ENCODE peak calls at places on chromosomes 11 and 22, in four cellular contexts. One of them, this sample, is unnamed.

GRCh38 chr11:116605543-116605942 is 167.2 kb downstream of the BUD13 start:
- DNase-seq in stimulated activated CD4-positive, alpha-beta T cell treated with anti-CD3 and anti-CD28 coated beads, Interleukin-15, amount 100 ng/mL, for 1 hour: no peak
- DNase-seq in K562: peak
- DNase-seq in activated T-helper 9 cell treated with anti-CD3 and anti-CD28 coated beads, Interleukin-2, amount 50 U/mL, for 16 hours: no peak
- DNase-seq in this sample: peak

GRCh38 chr22:29284196-29284595 is 16.1 kb downstream of the EWSR1 start:
- DNase-seq in activated T-helper 9 cell treated with anti-CD3 and anti-CD28 coated beads, Interleukin-2, amount 50 U/mL, for 16 hours: no peak
- DNase-seq in K562: no peak
- DNase-seq in stimulated activated CD4-positive, alpha-beta T cell treated with anti-CD3 and anti-CD28 coated beads, Interleukin-15, amount 100 ng/mL, for 1 hour: no peak
- DNase-seq in this sample: no peak

GRCh38 chr22:36860821-36861659 is at the start of gene NCF4:
- DNase-seq in K562: no peak
- DNase-seq in stimulated activated CD4-positive, alpha-beta T cell treated with anti-CD3 and anti-CD28 coated beads, Interleukin-15, amount 100 ng/mL, for 1 hour: peak
- DNase-seq in activated T-helper 9 cell treated with anti-CD3 and anti-CD28 coated beads, Interleukin-2, amount 50 U/mL, for 16 hours: peak
- DNase-seq in this sample: no peak

GRCh38 chr11:7965386-7965785 is at the start of gene NLRP10:
- DNase-seq in K562: no peak
- DNase-seq in activated T-helper 9 cell treated with anti-CD3 and anti-CD28 coated beads, Interleukin-2, amount 50 U/mL, for 16 hours: no peak
- DNase-seq in stimulated activated CD4-positive, alpha-beta T cell treated with anti-CD3 and anti-CD28 coated beads, Interleukin-15, amount 100 ng/mL, for 1 hour: no peak
- DNase-seq in this sample: no peak

GRCh38 chr11:48063424-48063978 is 83.1 kb downstream of the PTPRJ start:
- DNase-seq in K562: no peak
- DNase-seq in stimulated activated CD4-positive, alpha-beta T cell treated with anti-CD3 and anti-CD28 coated beads, Interleukin-15, amount 100 ng/mL, for 1 hour: no peak
- DNase-seq in activated T-helper 9 cell treated with anti-CD3 and anti-CD28 coated beads, Interleukin-2, amount 50 U/mL, for 16 hours: no peak
- DNase-seq in this sample: no peak

GRCh38 chr11:45927332-45927683 is 4.9 kb downstream of the LARGE2 start:
- DNase-seq in stimulated activated CD4-positive, alpha-beta T cell treated with anti-CD3 and anti-CD28 coated beads, Interleukin-15, amount 100 ng/mL, for 1 hour: no peak
- DNase-seq in activated T-helper 9 cell treated with anti-CD3 and anti-CD28 coated beads, Interleukin-2, amount 50 U/mL, for 16 hours: no peak
- DNase-seq in K562: no peak
- DNase-seq in this sample: no peak

GRCh38 chr11:69899957-69900821 is 81.0 kb upstream of the FGF3 start:
- DNase-seq in K562: peak
- DNase-seq in stimulated activated CD4-positive, alpha-beta T cell treated with anti-CD3 and anti-CD28 coated beads, Interleukin-15, amount 100 ng/mL, for 1 hour: no peak
- DNase-seq in activated T-helper 9 cell treated with anti-CD3 and anti-CD28 coated beads, Interleukin-2, amount 50 U/mL, for 16 hours: no peak
- DNase-seq in this sample: peak

GRCh38 chr11:117613521-117613920 is 183.5 kb downstream of the DSCAML1 start:
- DNase-seq in activated T-helper 9 cell treated with anti-CD3 and anti-CD28 coated beads, Interleukin-2, amount 50 U/mL, for 16 hours: no peak
- DNase-seq in stimulated activated CD4-positive, alpha-beta T cell treated with anti-CD3 and anti-CD28 coated beads, Interleukin-15, amount 100 ng/mL, for 1 hour: no peak
- DNase-seq in K562: no peak
- DNase-seq in this sample: no peak

GRCh38 chr22:17710023-17710422 is 64.2 kb downstream of the BID start:
- DNase-seq in K562: no peak
- DNase-seq in activated T-helper 9 cell treated with anti-CD3 and anti-CD28 coated beads, Interleukin-2, amount 50 U/mL, for 16 hours: no peak
- DNase-seq in stimulated activated CD4-positive, alpha-beta T cell treated with anti-CD3 and anti-CD28 coated beads, Interleukin-15, amount 100 ng/mL, for 1 hour: no peak
- DNase-seq in this sample: no peak

GRCh38 chr11:88175004-88175706 is at the start of gene RAB38:
- DNase-seq in activated T-helper 9 cell treated with anti-CD3 and anti-CD28 coated beads, Interleukin-2, amount 50 U/mL, for 16 hours: peak
- DNase-seq in stimulated activated CD4-positive, alpha-beta T cell treated with anti-CD3 and anti-CD28 coated beads, Interleukin-15, amount 100 ng/mL, for 1 hour: no peak
- DNase-seq in K562: peak
- DNase-seq in this sample: no peak

GRCh38 chr11:13889566-13890214 is 72.8 kb upstream of the SPON1 start:
- DNase-seq in activated T-helper 9 cell treated with anti-CD3 and anti-CD28 coated beads, Interleukin-2, amount 50 U/mL, for 16 hours: no peak
- DNase-seq in K562: no peak
- DNase-seq in stimulated activated CD4-positive, alpha-beta T cell treated with anti-CD3 and anti-CD28 coated beads, Interleukin-15, amount 100 ng/mL, for 1 hour: no peak
- DNase-seq in this sample: no peak

GRCh38 chr11:76253416-76253815 is 47.1 kb upstream of the WNT11 start:
- DNase-seq in K562: no peak
- DNase-seq in activated T-helper 9 cell treated with anti-CD3 and anti-CD28 coated beads, Interleukin-2, amount 50 U/mL, for 16 hours: no peak
- DNase-seq in stimulated activated CD4-positive, alpha-beta T cell treated with anti-CD3 and anti-CD28 coated beads, Interleukin-15, amount 100 ng/mL, for 1 hour: no peak
- DNase-seq in this sample: no peak

GRCh38 chr11:34454308-34455032 is 15.7 kb downstream of the CAT start:
- DNase-seq in stimulated activated CD4-positive, alpha-beta T cell treated with anti-CD3 and anti-CD28 coated beads, Interleukin-15, amount 100 ng/mL, for 1 hour: no peak
- DNase-seq in activated T-helper 9 cell treated with anti-CD3 and anti-CD28 coated beads, Interleukin-2, amount 50 U/mL, for 16 hours: no peak
- DNase-seq in K562: no peak
- DNase-seq in this sample: no peak

GRCh38 chr22:37259540-37260029 is 15.5 kb upstream of the RAC2 start:
- DNase-seq in activated T-helper 9 cell treated with anti-CD3 and anti-CD28 coated beads, Interleukin-2, amount 50 U/mL, for 16 hours: no peak
- DNase-seq in stimulated activated CD4-positive, alpha-beta T cell treated with anti-CD3 and anti-CD28 coated beads, Interleukin-15, amount 100 ng/mL, for 1 hour: no peak
- DNase-seq in K562: peak
- DNase-seq in this sample: no peak

GRCh38 chr11:58392741-58393140 is 13.9 kb downstream of the OR5B3 start:
- DNase-seq in activated T-helper 9 cell treated with anti-CD3 and anti-CD28 coated beads, Interleukin-2, amount 50 U/mL, for 16 hours: no peak
- DNase-seq in K562: no peak
- DNase-seq in stimulated activated CD4-positive, alpha-beta T cell treated with anti-CD3 and anti-CD28 coated beads, Interleukin-15, amount 100 ng/mL, for 1 hour: no peak
- DNase-seq in this sample: no peak

GRCh38 chr11:16117989-16118810 is 238.1 kb downstream of the SOX6 start:
- DNase-seq in K562: no peak
- DNase-seq in stimulated activated CD4-positive, alpha-beta T cell treated with anti-CD3 and anti-CD28 coated beads, Interleukin-15, amount 100 ng/mL, for 1 hour: no peak
- DNase-seq in activated T-helper 9 cell treated with anti-CD3 and anti-CD28 coated beads, Interleukin-2, amount 50 U/mL, for 16 hours: no peak
- DNase-seq in this sample: no peak

GRCh38 chr11:95283653-95284052 is 52.7 kb upstream of the SESN3 start:
- DNase-seq in activated T-helper 9 cell treated with anti-CD3 and anti-CD28 coated beads, Interleukin-2, amount 50 U/mL, for 16 hours: no peak
- DNase-seq in stimulated activated CD4-positive, alpha-beta T cell treated with anti-CD3 and anti-CD28 coated beads, Interleukin-15, amount 100 ng/mL, for 1 hour: no peak
- DNase-seq in K562: no peak
- DNase-seq in this sample: no peak

GRCh38 chr11:1471736-1472135 is 14.8 kb downstream of the MOB2 start:
- DNase-seq in stimulated activated CD4-positive, alpha-beta T cell treated with anti-CD3 and anti-CD28 coated beads, Interleukin-15, amount 100 ng/mL, for 1 hour: no peak
- DNase-seq in K562: no peak
- DNase-seq in activated T-helper 9 cell treated with anti-CD3 and anti-CD28 coated beads, Interleukin-2, amount 50 U/mL, for 16 hours: no peak
- DNase-seq in this sample: no peak

GRCh38 chr11:118180300-118180703 is 3.9 kb upstream of the SCN2B start:
- DNase-seq in stimulated activated CD4-positive, alpha-beta T cell treated with anti-CD3 and anti-CD28 coated beads, Interleukin-15, amount 100 ng/mL, for 1 hour: no peak
- DNase-seq in K562: no peak
- DNase-seq in activated T-helper 9 cell treated with anti-CD3 and anti-CD28 coated beads, Interleukin-2, amount 50 U/mL, for 16 hours: no peak
- DNase-seq in this sample: no peak

GRCh38 chr22:36329217-36330078 is 58.3 kb downstream of the MYH9 start:
- DNase-seq in activated T-helper 9 cell treated with anti-CD3 and anti-CD28 coated beads, Interleukin-2, amount 50 U/mL, for 16 hours: peak
- DNase-seq in K562: peak
- DNase-seq in stimulated activated CD4-positive, alpha-beta T cell treated with anti-CD3 and anti-CD28 coated beads, Interleukin-15, amount 100 ng/mL, for 1 hour: peak
- DNase-seq in this sample: no peak

GRCh38 chr22:49763696-49764095 is 64.0 kb downstream of the BRD1 start:
- DNase-seq in stimulated activated CD4-positive, alpha-beta T cell treated with anti-CD3 and anti-CD28 coated beads, Interleukin-15, amount 100 ng/mL, for 1 hour: no peak
- DNase-seq in K562: no peak
- DNase-seq in activated T-helper 9 cell treated with anti-CD3 and anti-CD28 coated beads, Interleukin-2, amount 50 U/mL, for 16 hours: no peak
- DNase-seq in this sample: no peak

GRCh38 chr11:7673724-7674434 is 579 bp upstream of the CYB5R2 start:
- DNase-seq in stimulated activated CD4-positive, alpha-beta T cell treated with anti-CD3 and anti-CD28 coated beads, Interleukin-15, amount 100 ng/mL, for 1 hour: no peak
- DNase-seq in activated T-helper 9 cell treated with anti-CD3 and anti-CD28 coated beads, Interleukin-2, amount 50 U/mL, for 16 hours: no peak
- DNase-seq in K562: peak
- DNase-seq in this sample: peak

GRCh38 chr11:118605116-118605867 is 2.1 kb upstream of the PHLDB1 start:
- DNase-seq in stimulated activated CD4-positive, alpha-beta T cell treated with anti-CD3 and anti-CD28 coated beads, Interleukin-15, amount 100 ng/mL, for 1 hour: no peak
- DNase-seq in K562: peak
- DNase-seq in activated T-helper 9 cell treated with anti-CD3 and anti-CD28 coated beads, Interleukin-2, amount 50 U/mL, for 16 hours: no peak
- DNase-seq in this sample: no peak

GRCh38 chr11:47057374-47057773 is 119.3 kb downstream of the ARFGAP2 start:
- DNase-seq in K562: no peak
- DNase-seq in activated T-helper 9 cell treated with anti-CD3 and anti-CD28 coated beads, Interleukin-2, amount 50 U/mL, for 16 hours: no peak
- DNase-seq in stimulated activated CD4-positive, alpha-beta T cell treated with anti-CD3 and anti-CD28 coated beads, Interleukin-15, amount 100 ng/mL, for 1 hour: no peak
- DNase-seq in this sample: no peak

GRCh38 chr11:45948341-45948740 is 25.9 kb downstream of the LARGE2 start:
- DNase-seq in K562: no peak
- DNase-seq in stimulated activated CD4-positive, alpha-beta T cell treated with anti-CD3 and anti-CD28 coated beads, Interleukin-15, amount 100 ng/mL, for 1 hour: no peak
- DNase-seq in activated T-helper 9 cell treated with anti-CD3 and anti-CD28 coated beads, Interleukin-2, amount 50 U/mL, for 16 hours: no peak
- DNase-seq in this sample: no peak

GRCh38 chr11:66192181-66192888 is 76.1 kb upstream of the RAB1B start:
- DNase-seq in activated T-helper 9 cell treated with anti-CD3 and anti-CD28 coated beads, Interleukin-2, amount 50 U/mL, for 16 hours: no peak
- DNase-seq in K562: no peak
- DNase-seq in stimulated activated CD4-positive, alpha-beta T cell treated with anti-CD3 and anti-CD28 coated beads, Interleukin-15, amount 100 ng/mL, for 1 hour: no peak
- DNase-seq in this sample: no peak

GRCh38 chr11:57513911-57514537 is 1.5 kb downstream of the SLC43A1 start:
- DNase-seq in activated T-helper 9 cell treated with anti-CD3 and anti-CD28 coated beads, Interleukin-2, amount 50 U/mL, for 16 hours: no peak
- DNase-seq in K562: peak
- DNase-seq in stimulated activated CD4-positive, alpha-beta T cell treated with anti-CD3 and anti-CD28 coated beads, Interleukin-15, amount 100 ng/mL, for 1 hour: no peak
- DNase-seq in this sample: peak

GRCh38 chr11:19239039-19239438 is 1.7 kb downstream of the E2F8 start:
- DNase-seq in activated T-helper 9 cell treated with anti-CD3 and anti-CD28 coated beads, Interleukin-2, amount 50 U/mL, for 16 hours: no peak
- DNase-seq in stimulated activated CD4-positive, alpha-beta T cell treated with anti-CD3 and anti-CD28 coated beads, Interleukin-15, amount 100 ng/mL, for 1 hour: no peak
- DNase-seq in K562: peak
- DNase-seq in this sample: no peak

GRCh38 chr11:269146-269890 is 8.9 kb upstream of the NLRP6 start:
- DNase-seq in K562: no peak
- DNase-seq in activated T-helper 9 cell treated with anti-CD3 and anti-CD28 coated beads, Interleukin-2, amount 50 U/mL, for 16 hours: no peak
- DNase-seq in stimulated activated CD4-positive, alpha-beta T cell treated with anti-CD3 and anti-CD28 coated beads, Interleukin-15, amount 100 ng/mL, for 1 hour: no peak
- DNase-seq in this sample: no peak

GRCh38 chr22:50656122-50657070 is 16.2 kb upstream of the SHANK3 start:
- DNase-seq in activated T-helper 9 cell treated with anti-CD3 and anti-CD28 coated beads, Interleukin-2, amount 50 U/mL, for 16 hours: no peak
- DNase-seq in stimulated activated CD4-positive, alpha-beta T cell treated with anti-CD3 and anti-CD28 coated beads, Interleukin-15, amount 100 ng/mL, for 1 hour: no peak
- DNase-seq in K562: no peak
- DNase-seq in this sample: no peak

GRCh38 chr11:36069576-36070214 is 125.8 kb downstream of the LDLRAD3 start:
- DNase-seq in stimulated activated CD4-positive, alpha-beta T cell treated with anti-CD3 and anti-CD28 coated beads, Interleukin-15, amount 100 ng/mL, for 1 hour: no peak
- DNase-seq in activated T-helper 9 cell treated with anti-CD3 and anti-CD28 coated beads, Interleukin-2, amount 50 U/mL, for 16 hours: no peak
- DNase-seq in K562: no peak
- DNase-seq in this sample: no peak

GRCh38 chr11:28615542-28615941 is 507.4 kb downstream of the METTL15 start:
- DNase-seq in stimulated activated CD4-positive, alpha-beta T cell treated with anti-CD3 and anti-CD28 coated beads, Interleukin-15, amount 100 ng/mL, for 1 hour: no peak
- DNase-seq in K562: no peak
- DNase-seq in activated T-helper 9 cell treated with anti-CD3 and anti-CD28 coated beads, Interleukin-2, amount 50 U/mL, for 16 hours: no peak
- DNase-seq in this sample: no peak

GRCh38 chr11:122706689-122707088 is 51.2 kb downstream of the UBASH3B start:
- DNase-seq in K562: no peak
- DNase-seq in stimulated activated CD4-positive, alpha-beta T cell treated with anti-CD3 and anti-CD28 coated beads, Interleukin-15, amount 100 ng/mL, for 1 hour: no peak
- DNase-seq in activated T-helper 9 cell treated with anti-CD3 and anti-CD28 coated beads, Interleukin-2, amount 50 U/mL, for 16 hours: no peak
- DNase-seq in this sample: no peak